ENCODE peak calls at places on chromosomes 3 and 15, in four cellular contexts. C is mucosa of descending colon, A is mammary epithelial cell, O is breast epithelium. R is an unnamed sample.

GRCh38 chr15:22262613-22263020 is 182.3 kb downstream of the OR4M2 start:
- DNase-seq in C (peak; percentile 38), A (no peak), O (no peak), R (no peak)

GRCh38 chr3:181752202-181752671 is 40.5 kb downstream of the SOX2 start:
- DNase-seq in C (no peak), A (peak; percentile 36), O (no peak), R (peak; percentile 44)

GRCh38 chr3:104149154-104149553 is 1217.6 kb upstream of the ALCAM start:
- DNase-seq in C (no peak), A (no peak), O (no peak), R (no peak)

GRCh38 chr3:171774516-171774915 is 35.8 kb downstream of the PLD1 start:
- DNase-seq in C (no peak), A (no peak), O (no peak), R (no peak)

GRCh38 chr3:175383366-175383765 is 524.2 kb downstream of the NAALADL2 start:
- DNase-seq in C (no peak), A (no peak), O (no peak), R (no peak)

GRCh38 chr15:39478996-39479395 is 101.9 kb upstream of the THBS1 start:
- DNase-seq in C (no peak), A (no peak), O (no peak), R (no peak)

GRCh38 chr15:26771168-26771916 is 1.5 kb downstream of the GABRB3 start:
- DNase-seq in C (no peak), A (no peak), O (no peak), R (peak; percentile 54)

GRCh38 chr15:77773903-77774302 is 141.2 kb upstream of the LINGO1 start:
- DNase-seq in C (no peak), A (no peak), O (no peak), R (no peak)

GRCh38 chr3:57451150-57451846 is 92.8 kb downstream of the DNAH12 start:
- DNase-seq in C (no peak), A (no peak), O (no peak), R (no peak)

GRCh38 chr3:44019736-44020135 is 221.9 kb upstream of the TOPAZ1 start:
- DNase-seq in C (no peak), A (no peak), O (no peak), R (no peak)

GRCh38 chr15:75149911-75150709 is 51.6 kb upstream of the C15orf39 start:
- DNase-seq in C (peak; percentile 27), A (peak; percentile 98), O (no peak), R (peak; percentile 36)

GRCh38 chr15:35606345-35606744 is 60.4 kb upstream of the DPH6 start:
- DNase-seq in C (no peak), A (no peak), O (no peak), R (no peak)

GRCh38 chr3:113070226-113071220 is 79.7 kb downstream of the GTPBP8 start:
- DNase-seq in C (no peak), A (no peak), O (no peak), R (no peak)

GRCh38 chr3:48432411-48433371 is 2.8 kb upstream of the PLXNB1 start:
- DNase-seq in C (peak; percentile 50), A (peak; percentile 94), O (no peak), R (no peak)

GRCh38 chr15:98794754-98795153 is 146.4 kb downstream of the IGF1R start:
- DNase-seq in C (no peak), A (no peak), O (no peak), R (no peak)

GRCh38 chr3:175161291-175161690 is 302.2 kb downstream of the NAALADL2 start:
- DNase-seq in C (no peak), A (no peak), O (no peak), R (no peak)

GRCh38 chr15:80204231-80204630 is 47.8 kb downstream of the CTXND1 start:
- DNase-seq in C (no peak), A (no peak), O (no peak), R (no peak)

GRCh38 chr3:2697589-2697988 is 412.6 kb downstream of the IL5RA start:
- DNase-seq in C (no peak), A (no peak), O (no peak), R (no peak)

GRCh38 chr15:42858540-42858939 is 62.0 kb downstream of the TTBK2 start:
- DNase-seq in C (no peak), A (peak; percentile 75), O (peak; percentile 45), R (no peak)

GRCh38 chr3:44120721-44121582 is 120.7 kb upstream of the TOPAZ1 start:
- DNase-seq in C (no peak), A (peak; percentile 30), O (peak; percentile 59), R (no peak)

GRCh38 chr15:57005244-57005643 is 86.8 kb downstream of the TCF12 start:
- DNase-seq in C (no peak), A (no peak), O (no peak), R (no peak)

GRCh38 chr3:106261915-106262683 is 393.3 kb upstream of the CBLB start:
- DNase-seq in C (no peak), A (peak; percentile 58), O (no peak), R (no peak)

GRCh38 chr15:59249816-59250215 is 43.2 kb downstream of the LDHAL6B start:
- DNase-seq in C (no peak), A (peak; percentile 24), O (no peak), R (no peak)

GRCh38 chr15:63345391-63345752 is 36.3 kb downstream of the CA12 start:
- DNase-seq in C (no peak), A (no peak), O (no peak), R (no peak)

GRCh38 chr15:80151576-80151975 is 1.2 kb upstream of the FAH start:
- DNase-seq in C (no peak), A (no peak), O (no peak), R (no peak)

GRCh38 chr3:13332740-13333139 is 87.4 kb downstream of the NUP210 start:
- DNase-seq in C (no peak), A (no peak), O (no peak), R (no peak)

GRCh38 chr15:81295466-81296145 is 28.3 kb downstream of the STARD5 start:
- DNase-seq in C (no peak), A (no peak), O (no peak), R (no peak)

GRCh38 chr15:92821491-92822116 is 78.5 kb upstream of the CHD2 start:
- DNase-seq in C (no peak), A (peak; percentile 75), O (no peak), R (peak; percentile 35)

GRCh38 chr3:184523825-184524615 is 37.6 kb upstream of the EPHB3 start:
- DNase-seq in C (peak; percentile 41), A (peak; percentile 80), O (no peak), R (no peak)

GRCh38 chr3:61903931-61904657 is 342.7 kb downstream of the PTPRG start:
- DNase-seq in C (peak; percentile 46), A (peak; percentile 57), O (no peak), R (peak; percentile 23)

GRCh38 chr3:113275876-113276580 is 64.7 kb downstream of the BOC start:
- DNase-seq in C (no peak), A (peak; percentile 70), O (peak; percentile 49), R (peak; percentile 95)

GRCh38 chr3:114441386-114441785 is 147.6 kb downstream of the TIGIT start:
- DNase-seq in C (no peak), A (no peak), O (no peak), R (no peak)

GRCh38 chr15:84606653-84607120 is 5.9 kb downstream of the ZSCAN2 start:
- DNase-seq in C (peak; percentile 59), A (no peak), O (no peak), R (no peak)

DNA sequence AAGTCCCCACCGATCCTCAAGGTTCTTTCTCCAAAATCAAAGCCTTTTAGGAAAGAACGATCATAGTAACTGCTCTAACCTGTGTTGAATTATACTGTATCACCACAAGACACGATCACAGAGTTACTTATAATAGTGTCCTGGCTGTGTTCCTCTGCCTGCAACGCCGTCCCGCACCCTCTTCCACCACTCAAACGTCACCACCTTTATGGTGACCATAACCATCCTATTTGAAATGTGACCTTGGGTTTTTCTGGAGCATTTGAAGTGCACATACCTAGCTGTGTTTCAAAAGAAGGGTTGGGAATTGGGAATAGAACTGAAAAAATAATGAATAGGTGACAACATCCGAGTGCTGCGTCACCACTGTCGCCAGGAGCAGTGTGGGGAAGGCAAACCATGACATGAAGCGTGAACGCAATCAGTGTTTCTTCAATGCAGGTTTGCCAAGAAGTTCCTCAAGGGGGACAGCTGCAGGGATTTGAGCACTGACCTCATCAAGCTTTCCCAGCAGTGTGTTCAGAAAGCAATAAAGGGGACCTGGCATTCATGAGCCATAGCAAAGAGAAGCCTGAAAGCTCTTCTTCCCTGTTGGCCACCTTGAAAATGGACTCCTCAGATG is 769 bp upstream of the SELENOS start:
- DNase-seq in C (no peak), A (no peak), O (no peak), R (no peak)
- H3K4me3 ChIP-seq in C (no peak overlapping the region), A (no peak overlapping the region), O (peak overlapping the region; percentile 79), R (peak overlapping the region; percentile 68)

GRCh38 chr3:52358362-52358940 is 42.3 kb downstream of the DNAH1 start:
- DNase-seq in C (no peak), A (no peak), O (no peak), R (no peak)
- H3K4me1 ChIP-seq in C (no peaks in the 10 kb centered on the region), A (no peaks in the 10 kb centered on the region), O (no peaks in the 10 kb centered on the region), R (no peaks in the 10 kb centered on the region)

GRCh38 chr3:10837849-10838248 is 21.8 kb downstream of the SLC6A11 start:
- DNase-seq in C (no peak), A (no peak), O (no peak), R (no peak)

GRCh38 chr3:10834951-10835350 is 18.9 kb downstream of the SLC6A11 start:
- DNase-seq in C (no peak), A (no peak), O (no peak), R (no peak)

GRCh38 chr3:10835406-10835805 is 19.4 kb downstream of the SLC6A11 start:
- DNase-seq in C (no peak), A (no peak), O (no peak), R (no peak)

GRCh38 chr3:10836676-10837075 is 20.6 kb downstream of the SLC6A11 start:
- DNase-seq in C (no peak), A (no peak), O (no peak), R (no peak)

DNA sequence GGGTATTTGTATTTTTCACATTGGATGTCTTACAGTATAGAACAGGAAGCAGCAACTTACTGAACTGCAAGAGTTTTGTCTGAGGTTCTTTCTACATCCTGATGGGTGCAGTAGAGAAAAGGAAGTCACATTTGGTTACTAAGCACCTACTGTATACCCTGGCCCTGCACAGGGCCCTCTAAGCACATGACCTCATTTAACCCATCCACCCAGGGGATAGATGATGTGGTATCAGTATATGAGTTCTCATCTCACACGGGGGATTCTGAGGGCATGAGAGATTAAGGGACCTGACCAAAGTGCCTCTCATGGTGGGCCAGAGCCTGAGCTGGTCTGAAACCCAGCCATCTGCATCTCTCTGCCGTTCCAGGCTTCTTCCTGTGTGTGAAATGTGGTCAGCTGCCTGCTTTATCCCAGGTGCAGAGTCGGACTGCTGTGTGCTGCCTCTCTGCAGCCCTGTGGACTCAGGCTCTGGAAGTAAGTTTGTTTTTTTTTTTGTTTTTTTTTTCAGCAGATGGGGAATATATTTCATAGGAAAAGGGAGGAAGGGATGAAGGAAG is 17.9 kb downstream of the SLC6A11 start:
- DNase-seq in C (no peak), A (no peak), O (no peak), R (no peak)
- H3K4me3 ChIP-seq in C (no peak overlapping the region), A (no peak overlapping the region), O (no peak overlapping the region), R (no peak overlapping the region)

GRCh38 chr15:41832208-41832607 is 4.3 kb downstream of the JMJD7 start:
- DNase-seq in C (no peak), A (no peak), O (no peak), R (no peak)
- H3K4me1 ChIP-seq in C (peaks cover 13% of the 10 kb centered on the region), A (peaks cover 63% of the 10 kb centered on the region), O (peaks cover 6% of the 10 kb centered on the region), R (peaks cover 2% of the 10 kb centered on the region)

DNA sequence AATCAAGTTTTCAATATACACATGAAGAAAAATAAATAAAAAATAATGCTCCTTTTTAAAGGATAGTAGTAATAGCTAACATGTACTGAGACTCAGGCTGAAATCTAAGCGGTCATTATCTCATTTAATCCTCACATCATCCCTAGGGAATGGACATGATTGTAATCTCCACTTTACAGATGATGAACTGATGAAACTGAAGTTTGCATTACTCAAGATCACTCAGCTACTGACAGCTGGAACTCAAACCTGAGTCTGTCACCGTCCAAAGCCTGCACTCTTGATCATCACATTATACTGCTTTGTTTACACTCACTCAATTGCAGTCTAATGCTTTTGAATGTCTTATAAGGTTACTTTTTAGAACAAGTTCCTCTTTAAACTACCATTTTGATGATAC is 3.2 kb downstream of the NPTN start:
- DNase-seq in C (no peak), A (peak; percentile 27), O (no peak), R (peak; percentile 38)
- H3K4me3 ChIP-seq in C (no peak overlapping the region), A (peak overlapping the region; percentile 10), O (no peak overlapping the region), R (no peak overlapping the region)